ENCODE peak calls at places on chromosomes 5 and 9, in six cellular contexts. One of them, this sample, is unnamed.

GRCh38 chr5:88955403-88955802 is 72.4 kb upstream of the MEF2C start:
- DNase-seq in ascending aorta: no peak
- DNase-seq in IMR-90: no peak
- DNase-seq in CD8-positive, alpha-beta T cell: no peak
- DNase-seq in endodermal cell: no peak
- DNase-seq in heart left ventricle: no peak
- DNase-seq in this sample: no peak

GRCh38 chr5:108141676-108142075 is 240.2 kb downstream of the FBXL17 start:
- DNase-seq in ascending aorta: no peak
- DNase-seq in IMR-90: peak; percentile 38
- DNase-seq in CD8-positive, alpha-beta T cell: no peak
- DNase-seq in endodermal cell: no peak
- DNase-seq in heart left ventricle: no peak
- DNase-seq in this sample: peak; percentile 40

GRCh38 chr9:116238225-116238624 is 84.6 kb downstream of the PAPPA start:
- DNase-seq in ascending aorta: no peak
- DNase-seq in IMR-90: peak; percentile 93
- DNase-seq in CD8-positive, alpha-beta T cell: no peak
- DNase-seq in endodermal cell: no peak
- DNase-seq in heart left ventricle: no peak
- DNase-seq in this sample: peak; percentile 77

GRCh38 chr9:85898288-85898802 is 42.6 kb upstream of the NAA35 start:
- DNase-seq in ascending aorta: no peak
- DNase-seq in IMR-90: no peak
- DNase-seq in CD8-positive, alpha-beta T cell: no peak
- DNase-seq in endodermal cell: no peak
- DNase-seq in heart left ventricle: no peak
- DNase-seq in this sample: peak; percentile 18

GRCh38 chr5:168529361-168530234 is 493 bp downstream of the FBLL1 start:
- DNase-seq in ascending aorta: no peak
- DNase-seq in IMR-90: no peak
- DNase-seq in CD8-positive, alpha-beta T cell: no peak
- DNase-seq in endodermal cell: peak; percentile 69
- DNase-seq in heart left ventricle: no peak
- DNase-seq in this sample: no peak

GRCh38 chr5:83866191-83866590 is 145.5 kb upstream of the HAPLN1 start:
- DNase-seq in ascending aorta: no peak
- DNase-seq in IMR-90: no peak
- DNase-seq in CD8-positive, alpha-beta T cell: no peak
- DNase-seq in endodermal cell: no peak
- DNase-seq in heart left ventricle: no peak
- DNase-seq in this sample: no peak

GRCh38 chr5:115296130-115296997 is at the start of gene CCDC112:
- DNase-seq in ascending aorta: peak; percentile 40
- DNase-seq in IMR-90: peak; percentile 66
- DNase-seq in CD8-positive, alpha-beta T cell: peak; percentile 45
- DNase-seq in endodermal cell: peak; percentile 95
- DNase-seq in heart left ventricle: peak; percentile 86
- DNase-seq in this sample: peak; percentile 45

GRCh38 chr9:134163374-134164196 is 779 bp downstream of the RNU6ATAC start:
- DNase-seq in ascending aorta: no peak
- DNase-seq in IMR-90: peak; percentile 22
- DNase-seq in CD8-positive, alpha-beta T cell: peak; percentile 38
- DNase-seq in endodermal cell: peak; percentile 77
- DNase-seq in heart left ventricle: peak; percentile 55
- DNase-seq in this sample: peak; percentile 41

GRCh38 chr5:134590992-134591659 is 41.5 kb downstream of the SAR1B start:
- DNase-seq in ascending aorta: no peak
- DNase-seq in IMR-90: no peak
- DNase-seq in CD8-positive, alpha-beta T cell: no peak
- DNase-seq in endodermal cell: peak; percentile 77
- DNase-seq in heart left ventricle: no peak
- DNase-seq in this sample: peak; percentile 49

GRCh38 chr9:84811726-84812074 is 142.2 kb downstream of the NTRK2 start:
- DNase-seq in ascending aorta: no peak
- DNase-seq in IMR-90: no peak
- DNase-seq in CD8-positive, alpha-beta T cell: no peak
- DNase-seq in endodermal cell: no peak
- DNase-seq in heart left ventricle: no peak
- DNase-seq in this sample: no peak

GRCh38 chr9:11457809-11458785 is 845.3 kb upstream of the PTPRD start:
- DNase-seq in ascending aorta: no peak
- DNase-seq in IMR-90: no peak
- DNase-seq in CD8-positive, alpha-beta T cell: no peak
- DNase-seq in endodermal cell: peak; percentile 70
- DNase-seq in heart left ventricle: no peak
- DNase-seq in this sample: no peak

GRCh38 chr5:149857499-149857898 is 87.1 kb downstream of the PDE6A start:
- DNase-seq in ascending aorta: peak; percentile 72
- DNase-seq in IMR-90: no peak
- DNase-seq in CD8-positive, alpha-beta T cell: no peak
- DNase-seq in endodermal cell: no peak
- DNase-seq in heart left ventricle: peak; percentile 72
- DNase-seq in this sample: peak; percentile 68

GRCh38 chr9:120481842-120482241 is 98.1 kb downstream of the CDK5RAP2 start:
- DNase-seq in ascending aorta: no peak
- DNase-seq in IMR-90: no peak
- DNase-seq in CD8-positive, alpha-beta T cell: no peak
- DNase-seq in endodermal cell: no peak
- DNase-seq in heart left ventricle: no peak
- DNase-seq in this sample: no peak
- H3K36me3 ChIP-seq in ascending aorta: no peaks in the 10 kb centered on the region
- H3K36me3 ChIP-seq in IMR-90: peaks cover 5% of the 10 kb centered on the region
- H3K36me3 ChIP-seq in CD8-positive, alpha-beta T cell: peaks cover 33% of the 10 kb centered on the region
- H3K36me3 ChIP-seq in endodermal cell: peaks cover 43% of the 10 kb centered on the region
- H3K36me3 ChIP-seq in heart left ventricle: no peaks in the 10 kb centered on the region
- H3K36me3 ChIP-seq in this sample: peaks cover 1% of the 10 kb centered on the region

DNA sequence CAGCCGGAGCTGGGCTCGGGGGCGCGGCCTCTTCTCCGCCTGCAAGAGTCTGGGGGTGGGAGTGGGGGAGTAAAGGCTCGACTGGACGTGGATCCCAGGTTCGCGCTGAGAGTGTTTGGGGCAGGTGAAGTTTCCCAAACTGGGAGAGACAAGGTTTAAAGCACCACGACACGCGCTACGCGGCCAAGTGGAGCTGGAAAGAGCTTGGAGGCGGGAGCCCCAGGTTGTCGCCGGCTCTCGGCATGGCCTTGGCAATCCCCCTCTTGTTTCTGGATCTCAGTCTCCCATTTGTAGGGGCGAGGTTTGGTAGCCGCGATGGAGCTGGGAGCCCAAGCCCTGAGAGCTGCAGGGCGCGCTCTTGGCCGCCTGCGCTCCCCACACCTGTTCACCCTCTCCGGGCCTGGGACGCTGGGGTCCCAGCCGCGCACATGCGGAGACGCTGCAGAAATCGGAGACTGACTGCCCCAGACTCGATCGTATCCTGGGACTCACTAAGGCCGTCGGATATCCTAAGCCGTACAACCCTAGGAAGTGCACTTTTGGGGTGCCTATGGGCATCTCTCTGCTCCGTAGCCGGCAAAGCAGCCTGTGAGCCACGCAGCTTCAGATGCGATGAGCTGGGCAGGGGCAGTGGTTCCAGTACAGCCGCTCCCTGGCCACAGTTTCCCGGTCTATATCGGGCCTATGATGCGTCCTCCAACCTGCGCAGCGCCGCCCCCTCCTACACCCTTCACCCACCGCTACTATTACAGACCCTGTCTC is 937 bp downstream of the TMOD1 start:
- DNase-seq in ascending aorta: no peak
- DNase-seq in IMR-90: no peak
- DNase-seq in CD8-positive, alpha-beta T cell: no peak
- DNase-seq in endodermal cell: peak; percentile 76
- DNase-seq in heart left ventricle: peak; percentile 47
- DNase-seq in this sample: no peak
- TF ChIP-seq CTCF in ascending aorta: no peak
- TF ChIP-seq CTCF in IMR-90: no peak
- TF ChIP-seq CTCF in CD8-positive, alpha-beta T cell: no peak
- TF ChIP-seq CTCF in endodermal cell: no peak
- TF ChIP-seq CTCF in heart left ventricle: no peak
- TF ChIP-seq CTCF in this sample: no peak

GRCh38 chr5:14379739-14380497 is 201.7 kb upstream of the OTULINL start:
- DNase-seq in ascending aorta: no peak
- DNase-seq in IMR-90: no peak
- DNase-seq in CD8-positive, alpha-beta T cell: no peak
- DNase-seq in endodermal cell: peak; percentile 88
- DNase-seq in heart left ventricle: no peak
- DNase-seq in this sample: no peak
- H3K36me3 ChIP-seq in ascending aorta: peaks cover 56% of the 10 kb centered on the region
- H3K36me3 ChIP-seq in IMR-90: peaks cover 65% of the 10 kb centered on the region
- H3K36me3 ChIP-seq in CD8-positive, alpha-beta T cell: no peaks in the 10 kb centered on the region
- H3K36me3 ChIP-seq in endodermal cell: peaks cover 56% of the 10 kb centered on the region
- H3K36me3 ChIP-seq in heart left ventricle: peaks cover 30% of the 10 kb centered on the region
- H3K36me3 ChIP-seq in this sample: peaks cover 23% of the 10 kb centered on the region

DNA sequence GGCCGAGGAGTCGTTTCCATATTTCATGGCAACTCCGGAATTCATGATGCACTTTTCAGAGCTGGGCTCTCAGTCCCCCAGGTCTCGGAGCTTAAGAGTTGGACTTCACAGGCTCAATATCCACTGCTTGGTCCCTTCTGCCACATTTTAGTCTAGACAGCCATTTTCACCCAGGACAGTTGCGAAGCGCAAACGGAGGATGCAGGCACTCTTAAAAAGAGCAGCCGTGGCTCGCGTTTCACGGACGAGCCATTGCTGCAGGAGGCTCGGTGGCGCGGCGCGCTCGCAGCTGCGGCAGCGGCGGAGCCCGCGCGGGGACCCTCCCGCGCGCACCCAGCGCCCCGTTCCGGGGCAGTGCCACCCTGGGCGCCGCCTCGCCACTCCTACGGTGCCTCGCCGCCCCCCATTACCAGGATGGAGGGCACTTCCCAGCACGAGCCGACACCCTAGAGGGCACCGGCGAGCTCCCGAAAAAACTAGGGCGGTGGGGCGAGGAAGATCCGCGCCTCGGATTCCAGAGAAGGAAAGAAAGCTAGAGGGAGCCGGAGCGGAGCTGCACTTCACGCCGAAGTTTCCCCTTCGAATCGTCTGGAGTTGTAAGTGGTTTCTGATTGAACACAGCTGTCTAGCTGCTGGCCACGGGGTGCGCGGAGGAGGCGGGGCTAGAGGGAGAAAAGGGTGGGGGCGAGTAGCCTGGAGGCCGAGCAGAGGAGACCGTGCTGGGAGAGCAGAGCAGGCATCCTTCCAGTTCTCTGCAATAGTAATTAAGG is 140.3 kb downstream of the TSSK1B start:
- DNase-seq in ascending aorta: peak; percentile 66
- DNase-seq in IMR-90: peak; percentile 93
- DNase-seq in CD8-positive, alpha-beta T cell: peak; percentile 56
- DNase-seq in endodermal cell: peak; percentile 94
- DNase-seq in heart left ventricle: peak; percentile 95
- DNase-seq in this sample: peak; percentile 74
- TF ChIP-seq CTCF in ascending aorta: no peak
- TF ChIP-seq CTCF in IMR-90: no peak
- TF ChIP-seq CTCF in CD8-positive, alpha-beta T cell: no peak
- TF ChIP-seq CTCF in endodermal cell: no peak
- TF ChIP-seq CTCF in heart left ventricle: peak; percentile 38
- TF ChIP-seq CTCF in this sample: peak; percentile 33

DNA sequence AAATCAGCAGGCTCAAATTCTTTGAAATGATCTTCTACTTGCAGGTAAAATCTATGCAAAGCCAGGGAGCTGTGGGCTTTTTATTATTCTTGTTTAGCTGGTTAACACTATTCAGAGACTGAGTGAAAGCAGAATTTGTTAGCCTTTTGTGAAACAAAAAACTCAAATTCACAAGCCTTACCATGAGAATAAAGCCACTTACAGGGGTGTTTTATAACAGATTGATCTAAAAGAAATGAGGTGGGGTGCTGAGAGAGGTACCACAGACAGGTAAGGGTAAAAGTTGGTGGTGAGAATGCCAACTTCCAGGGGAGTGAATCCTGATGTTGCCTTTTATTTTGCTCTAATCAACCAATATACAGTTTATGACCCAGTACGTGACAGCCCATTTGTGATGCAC is 1585.6 kb downstream of the EFNA5 start:
- DNase-seq in ascending aorta: no peak
- DNase-seq in IMR-90: no peak
- DNase-seq in CD8-positive, alpha-beta T cell: no peak
- DNase-seq in endodermal cell: no peak
- DNase-seq in heart left ventricle: no peak
- DNase-seq in this sample: no peak
- H3K36me3 ChIP-seq in ascending aorta: no peaks in the 10 kb centered on the region
- H3K36me3 ChIP-seq in IMR-90: no peaks in the 10 kb centered on the region
- H3K36me3 ChIP-seq in CD8-positive, alpha-beta T cell: no peaks in the 10 kb centered on the region
- H3K36me3 ChIP-seq in endodermal cell: no peaks in the 10 kb centered on the region
- H3K36me3 ChIP-seq in heart left ventricle: no peaks in the 10 kb centered on the region
- H3K36me3 ChIP-seq in this sample: no peaks in the 10 kb centered on the region

GRCh38 chr9:123639743-123640142 is 283.7 kb downstream of the CRB2 start:
- DNase-seq in ascending aorta: no peak
- DNase-seq in IMR-90: no peak
- DNase-seq in CD8-positive, alpha-beta T cell: no peak
- DNase-seq in endodermal cell: no peak
- DNase-seq in heart left ventricle: no peak
- DNase-seq in this sample: no peak

GRCh38 chr9:123643518-123643917 is 286.4 kb downstream of the DENND1A start:
- DNase-seq in ascending aorta: no peak
- DNase-seq in IMR-90: no peak
- DNase-seq in CD8-positive, alpha-beta T cell: no peak
- DNase-seq in endodermal cell: no peak
- DNase-seq in heart left ventricle: no peak
- DNase-seq in this sample: peak; percentile 82

GRCh38 chr9:123642291-123643278 is 286.6 kb downstream of the CRB2 start:
- DNase-seq in ascending aorta: no peak
- DNase-seq in IMR-90: peak; percentile 18
- DNase-seq in CD8-positive, alpha-beta T cell: no peak
- DNase-seq in endodermal cell: no peak
- DNase-seq in heart left ventricle: peak; percentile 48
- DNase-seq in this sample: peak; percentile 12

GRCh38 chr9:123637940-123638634 is 282.1 kb downstream of the CRB2 start:
- DNase-seq in ascending aorta: no peak
- DNase-seq in IMR-90: peak; percentile 3
- DNase-seq in CD8-positive, alpha-beta T cell: no peak
- DNase-seq in endodermal cell: no peak
- DNase-seq in heart left ventricle: no peak
- DNase-seq in this sample: peak; percentile 18

GRCh38 chr9:123640792-123641222 is 284.8 kb downstream of the CRB2 start:
- DNase-seq in ascending aorta: no peak
- DNase-seq in IMR-90: no peak
- DNase-seq in CD8-positive, alpha-beta T cell: no peak
- DNase-seq in endodermal cell: no peak
- DNase-seq in heart left ventricle: no peak
- DNase-seq in this sample: no peak
- TF ChIP-seq CTCF in ascending aorta: no peak
- TF ChIP-seq CTCF in IMR-90: no peak
- TF ChIP-seq CTCF in CD8-positive, alpha-beta T cell: no peak
- TF ChIP-seq CTCF in endodermal cell: no peak
- TF ChIP-seq CTCF in heart left ventricle: no peak
- TF ChIP-seq CTCF in this sample: no peak

GRCh38 chr5:140641716-140642115 is 2.5 kb downstream of the TMCO6 start:
- DNase-seq in ascending aorta: no peak
- DNase-seq in IMR-90: no peak
- DNase-seq in CD8-positive, alpha-beta T cell: no peak
- DNase-seq in endodermal cell: no peak
- DNase-seq in heart left ventricle: no peak
- DNase-seq in this sample: no peak

GRCh38 chr5:140642718-140643117 is 3.5 kb downstream of the TMCO6 start:
- DNase-seq in ascending aorta: no peak
- DNase-seq in IMR-90: peak; percentile 45
- DNase-seq in CD8-positive, alpha-beta T cell: no peak
- DNase-seq in endodermal cell: no peak
- DNase-seq in heart left ventricle: no peak
- DNase-seq in this sample: no peak

GRCh38 chr5:140648132-140648432 is 453 bp downstream of the IK start:
- DNase-seq in ascending aorta: no peak
- DNase-seq in IMR-90: no peak
- DNase-seq in CD8-positive, alpha-beta T cell: no peak
- DNase-seq in endodermal cell: no peak
- DNase-seq in heart left ventricle: no peak
- DNase-seq in this sample: no peak

GRCh38 chr5:140647042-140647341 is 438 bp downstream of the NDUFA2 start:
- DNase-seq in ascending aorta: no peak
- DNase-seq in IMR-90: no peak
- DNase-seq in CD8-positive, alpha-beta T cell: no peak
- DNase-seq in endodermal cell: no peak
- DNase-seq in heart left ventricle: no peak
- DNase-seq in this sample: no peak
- H3K36me3 ChIP-seq in ascending aorta: peaks cover 30% of the 10 kb centered on the region
- H3K36me3 ChIP-seq in IMR-90: peaks cover 26% of the 10 kb centered on the region
- H3K36me3 ChIP-seq in CD8-positive, alpha-beta T cell: peaks cover 40% of the 10 kb centered on the region
- H3K36me3 ChIP-seq in endodermal cell: peaks cover 69% of the 10 kb centered on the region
- H3K36me3 ChIP-seq in heart left ventricle: peaks cover 23% of the 10 kb centered on the region
- H3K36me3 ChIP-seq in this sample: peaks cover 23% of the 10 kb centered on the region

This sample was measured in bronchial epithelial cell.